ENCODE peak calls at places on chromosome 15, in ten cellular contexts. Y is activated CD4-positive, alpha-beta T cell treated with anti-CD3 and anti-CD28 coated beads, Interleukin-2, amount 50 U/mL, for 24 hours; D is HCEC 1CT; N is fibroblast of the aortic adventitia; Q is GM23338; H is tibial artery; P is effector memory CD8-positive, alpha-beta T cell; T is AML-193; M is pulmonary artery endothelial cell; X is germinal center. C is an unnamed sample.

GRCh38 chr15:89143503-89144162 is 55.4 kb downstream of the ABHD2 start:
- DNase-seq in Y (no peak), D (peak; percentile 92), N (peak; percentile 99), Q (no peak), H (no peak), P (no peak), T (peak; percentile 77), M (peak; percentile 44), X (no peak), C (no peak)

GRCh38 chr15:42868683-42869082 is 51.9 kb downstream of the TTBK2 start:
- DNase-seq in Y (no peak), D (no peak), N (no peak), Q (no peak), H (no peak), P (no peak), T (no peak), M (no peak), X (no peak), C (no peak)

GRCh38 chr15:74826372-74826819 is at the start of gene CPLX3:
- DNase-seq in Y (no peak), D (no peak), N (no peak), Q (peak; percentile 69), H (no peak), P (peak; percentile 47), T (no peak), M (no peak), X (peak; percentile 71), C (peak; percentile 83)

GRCh38 chr15:93072440-93073394 is 16.3 kb downstream of the RGMA start:
- DNase-seq in Y (no peak), D (peak; percentile 33), N (peak; percentile 58), Q (peak; percentile 90), H (peak; percentile 76), P (no peak), T (no peak), M (no peak), X (no peak), C (peak; percentile 96)

GRCh38 chr15:62932436-62932835 is 110.1 kb upstream of the TPM1 start:
- DNase-seq in Y (no peak), D (peak; percentile 90), N (peak; percentile 87), Q (no peak), H (no peak), P (no peak), T (no peak), M (no peak), X (no peak), C (no peak)

GRCh38 chr15:70566047-70566835 is 197.1 kb downstream of the UACA start:
- DNase-seq in Y (no peak), D (no peak), N (no peak), Q (peak; percentile 68), H (no peak), P (no peak), T (no peak), M (no peak), X (no peak), C (peak; percentile 59)

GRCh38 chr15:97680606-97681220 is 279.8 kb upstream of the ARRDC4 start:
- DNase-seq in Y (no peak), D (no peak), N (no peak), Q (no peak), H (no peak), P (no peak), T (no peak), M (no peak), X (no peak), C (no peak)

GRCh38 chr15:99306694-99307338 is 55.5 kb downstream of the LRRC28 start:
- DNase-seq in Y (no peak), D (no peak), N (no peak), Q (peak; percentile 14), H (no peak), P (no peak), T (no peak), M (no peak), X (no peak), C (peak; percentile 62)

GRCh38 chr15:73922186-73923151 is 3.8 kb upstream of the LOXL1 start:
- DNase-seq in Y (no peak), D (no peak), N (peak; percentile 85), Q (peak; percentile 92), H (peak; percentile 57), P (no peak), T (no peak), M (no peak), X (no peak), C (peak; percentile 85)

GRCh38 chr15:76999996-77000395 is 5.1 kb downstream of the PSTPIP1 start:
- DNase-seq in Y (no peak), D (no peak), N (no peak), Q (no peak), H (no peak), P (no peak), T (no peak), M (no peak), X (no peak), C (no peak)

GRCh38 chr15:81255596-81255995 is 58.9 kb downstream of the IL16 start:
- DNase-seq in Y (no peak), D (no peak), N (no peak), Q (no peak), H (no peak), P (no peak), T (no peak), M (no peak), X (no peak), C (peak; percentile 38)

GRCh38 chr15:38708672-38709188 is 144.1 kb upstream of the RASGRP1 start:
- DNase-seq in Y (no peak), D (no peak), N (no peak), Q (no peak), H (no peak), P (no peak), T (no peak), M (no peak), X (no peak), C (no peak)

GRCh38 chr15:60673918-60674558 is 195.1 kb upstream of the ICE2 start:
- DNase-seq in Y (no peak), D (peak; percentile 93), N (peak; percentile 93), Q (no peak), H (peak; percentile 77), P (no peak), T (no peak), M (peak; percentile 92), X (no peak), C (no peak)